ENCODE peak calls at places on chromosomes 2 and 18, in five cellular contexts. H is mammary epithelial cell, B is GM12878, X is neural progenitor cell, E is astrocyte. A is an unnamed sample.

GRCh38 chr2:216643986-216644662 is 10.9 kb downstream of the IGFBP2 start:
- DNase-seq in H (no peak), B (no peak), X (peak; percentile 39), E (peak; percentile 62), A (no peak)

GRCh38 chr2:3571284-3571683 is 3.8 kb upstream of the RPS7 start:
- DNase-seq in H (peak; percentile 65), B (no peak), X (no peak), E (peak; percentile 93), A (no peak)

GRCh38 chr2:209160800-209161588 is 262.9 kb upstream of the MAP2 start:
- DNase-seq in H (no peak), B (no peak), X (no peak), E (no peak), A (no peak)

GRCh38 chr2:230208576-230208975 is 11.2 kb downstream of the SP110 start:
- DNase-seq in H (no peak), B (no peak), X (no peak), E (no peak), A (no peak)

GRCh38 chr2:14678754-14679153 is 46.2 kb downstream of the LRATD1 start:
- DNase-seq in H (peak; percentile 22), B (no peak), X (no peak), E (peak; percentile 10), A (no peak)

GRCh38 chr2:216161967-216162366 is 52.8 kb downstream of the XRCC5 start:
- DNase-seq in H (no peak), B (no peak), X (no peak), E (no peak), A (no peak)

GRCh38 chr2:190088917-190089316 is 26.4 kb upstream of the MSTN start:
- DNase-seq in H (peak; percentile 47), B (peak; percentile 20), X (peak; percentile 82), E (peak; percentile 33), A (peak; percentile 67)

GRCh38 chr2:85161626-85161960 is 28.4 kb downstream of the TCF7L1 start:
- DNase-seq in H (no peak), B (no peak), X (no peak), E (peak; percentile 59), A (no peak)

GRCh38 chr2:58796239-58796638 is 555.1 kb upstream of the FANCL start:
- DNase-seq in H (no peak), B (no peak), X (no peak), E (peak; percentile 1), A (no peak)

GRCh38 chr2:207311316-207312005 is 145.7 kb upstream of the KLF7 start:
- DNase-seq in H (peak; percentile 90), B (no peak), X (no peak), E (peak; percentile 85), A (peak; percentile 28)

GRCh38 chr2:48530033-48530804 is at the start of gene STON1:
- DNase-seq in H (peak; percentile 11), B (no peak), X (peak; percentile 72), E (no peak), A (peak; percentile 40)

GRCh38 chr18:48939368-48940097 is 11.2 kb downstream of the SMAD7 start:
- DNase-seq in H (no peak), B (no peak), X (peak; percentile 56), E (peak; percentile 65), A (no peak)

GRCh38 chr2:148796735-148797512 is 78.1 kb upstream of the KIF5C start:
- DNase-seq in H (no peak), B (no peak), X (no peak), E (no peak), A (no peak)

GRCh38 chr2:32614069-32614468 is 13.8 kb upstream of the TTC27 start:
- DNase-seq in H (no peak), B (no peak), X (no peak), E (no peak), A (no peak)

GRCh38 chr18:37274309-37274987 is 291.1 kb downstream of the CELF4 start:
- DNase-seq in H (no peak), B (no peak), X (no peak), E (no peak), A (no peak)

GRCh38 chr2:241545113-241545512 is 13.4 kb upstream of the BOK start:
- DNase-seq in H (no peak), B (no peak), X (no peak), E (peak; percentile 70), A (no peak)

GRCh38 chr2:174025271-174026121 is 60.3 kb upstream of the SP3 start:
- DNase-seq in H (no peak), B (no peak), X (peak; percentile 72), E (peak; percentile 72), A (peak; percentile 62)

GRCh38 chr2:168443818-168444217 is 12.3 kb upstream of the CERS6 start:
- DNase-seq in H (peak; percentile 42), B (no peak), X (no peak), E (no peak), A (no peak)

GRCh38 chr2:68853035-68853434 is 18.2 kb downstream of the BMP10 start:
- DNase-seq in H (no peak), B (no peak), X (no peak), E (peak; percentile 62), A (no peak)

GRCh38 chr2:188677182-188677581 is 297.0 kb upstream of the COL3A1 start:
- DNase-seq in H (no peak), B (no peak), X (no peak), E (no peak), A (no peak)

GRCh38 chr2:71995067-71995665 is 152.5 kb downstream of the CYP26B1 start:
- DNase-seq in H (peak; percentile 8), B (no peak), X (peak; percentile 28), E (no peak), A (no peak)

GRCh38 chr2:43065871-43066270 is 160.5 kb downstream of the ZFP36L2 start:
- DNase-seq in H (no peak), B (no peak), X (no peak), E (no peak), A (no peak)

GRCh38 chr18:21383031-21383430 is 141.0 kb downstream of the GREB1L start:
- DNase-seq in H (no peak), B (no peak), X (no peak), E (no peak), A (no peak)

GRCh38 chr2:236536727-236537398 is 32.8 kb upstream of the ACKR3 start:
- DNase-seq in H (no peak), B (peak; percentile 53), X (no peak), E (no peak), A (no peak)

GRCh38 chr2:109341363-109341762 is 212.4 kb downstream of the SH3RF3 start:
- DNase-seq in H (peak; percentile 25), B (no peak), X (no peak), E (no peak), A (no peak)

GRCh38 chr2:99852376-99852934 is 289.9 kb downstream of the AFF3 start:
- DNase-seq in H (no peak), B (no peak), X (no peak), E (no peak), A (no peak)

GRCh38 chr2:263022-263738 is 652 bp downstream of the SH3YL1 start:
- DNase-seq in H (no peak), B (no peak), X (no peak), E (no peak), A (peak; percentile 39)

GRCh38 chr2:227623225-227623624 is 5.9 kb downstream of the SCYGR4 start:
- DNase-seq in H (peak; percentile 35), B (no peak), X (no peak), E (peak; percentile 69), A (no peak)

GRCh38 chr2:98842136-98842535 is 93.9 kb downstream of the CRACDL start:
- DNase-seq in H (no peak), B (no peak), X (no peak), E (no peak), A (no peak)
- H3K4me1 ChIP-seq in H (peaks cover 13% of the 10 kb centered on the region), B (no peaks in the 10 kb centered on the region), X (no peaks in the 10 kb centered on the region), E (no peaks in the 10 kb centered on the region), A (no peaks in the 10 kb centered on the region)

GRCh38 chr2:10717630-10718029 is 3.8 kb upstream of the ATP6V1C2 start:
- DNase-seq in H (peak; percentile 85), B (no peak), X (no peak), E (peak; percentile 67), A (no peak)
- H3K9ac ChIP-seq in H (no peak overlapping the region), B (no peak overlapping the region), X (no peak overlapping the region), E (no peak overlapping the region), A (no peak overlapping the region)

DNA sequence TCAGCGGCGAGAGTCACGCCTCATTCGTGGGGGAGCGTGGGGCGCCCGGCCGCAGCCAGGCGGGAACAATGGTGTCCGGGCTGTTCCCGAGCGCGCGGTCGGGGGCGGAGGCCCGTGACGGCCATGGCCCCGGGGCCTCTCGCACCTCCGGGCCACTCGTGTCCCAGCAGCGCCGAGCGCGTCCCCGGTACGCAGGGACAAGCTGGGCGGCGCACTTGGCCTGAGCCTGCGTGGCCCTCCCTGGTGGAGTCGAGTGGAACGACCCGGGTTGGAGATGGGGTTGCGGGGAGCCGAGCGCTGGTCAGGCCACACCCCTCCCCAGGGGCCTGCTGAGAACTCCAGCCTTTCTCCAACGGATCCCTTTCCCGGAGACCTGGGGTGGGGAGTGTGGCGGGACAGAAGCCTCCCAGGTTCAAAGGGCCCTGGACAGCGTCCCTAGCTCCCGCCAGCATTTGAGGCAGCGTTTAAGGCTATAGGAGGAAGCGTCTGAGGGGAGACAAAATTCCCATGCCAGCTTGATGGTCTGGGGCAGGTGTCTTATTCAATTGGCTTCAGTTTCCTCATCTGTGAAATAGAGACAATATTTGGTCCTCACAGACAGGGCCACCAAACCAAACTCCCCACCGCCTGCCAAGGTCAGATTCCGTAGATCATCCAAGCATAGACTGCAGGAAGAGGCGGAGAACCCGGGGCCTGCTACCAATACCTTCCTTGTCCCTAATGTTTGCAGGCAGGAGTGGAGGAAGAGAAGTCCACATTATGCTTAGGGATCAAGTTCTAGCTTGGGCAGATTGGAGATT is 545 bp downstream of the CNDP2 start:
- DNase-seq in H (no peak), B (no peak), X (peak; percentile 71), E (peak; percentile 37), A (peak; percentile 72)
- TF ChIP-seq CTCF in H (no peak), B (no peak), X (no peak), E (no peak), A (no peak)

GRCh38 chr2:55022486-55022885 is 27.8 kb downstream of the RTN4 start:
- DNase-seq in H (no peak), B (no peak), X (no peak), E (no peak), A (no peak)

GRCh38 chr2:55027226-55027625 is 23.0 kb downstream of the RTN4 start:
- DNase-seq in H (no peak), B (no peak), X (no peak), E (no peak), A (no peak)

GRCh38 chr2:55026202-55026601 is 24.0 kb downstream of the RTN4 start:
- DNase-seq in H (peak; percentile 41), B (no peak), X (no peak), E (no peak), A (no peak)

GRCh38 chr2:55025627-55026026 is 24.6 kb downstream of the RTN4 start:
- DNase-seq in H (peak; percentile 71), B (no peak), X (no peak), E (no peak), A (no peak)

GRCh38 chr2:55025082-55025481 is 25.2 kb downstream of the RTN4 start:
- DNase-seq in H (no peak), B (no peak), X (no peak), E (no peak), A (no peak)
- H3K4me1 ChIP-seq in H (peaks cover 25% of the 10 kb centered on the region), B (peaks cover 26% of the 10 kb centered on the region), X (peaks cover 6% of the 10 kb centered on the region), E (no peaks in the 10 kb centered on the region), A (no peaks in the 10 kb centered on the region)

GRCh38 chr2:18550383-18550905 is 10.0 kb downstream of the RDH14 start:
- DNase-seq in H (no peak), B (no peak), X (no peak), E (no peak), A (no peak)
- H3K9ac ChIP-seq in H (no peak overlapping the region), B (no peak overlapping the region), X (no peak overlapping the region), E (no peak overlapping the region), A (no peak overlapping the region)

GRCh38 chr2:129936334-129936934 is 43.0 kb upstream of the RAB6C start:
- DNase-seq in H (no peak), B (no peak), X (peak; percentile 75), E (no peak), A (no peak)
- TF ChIP-seq CTCF in H (peak; percentile 60), B (peak; percentile 48), X (peak; percentile 68), E (no peak), A (peak; percentile 18)